ENCODE peak calls at places on chromosomes 12 and 14, in four cellular contexts. One of them, this sample, is unnamed.

GRCh38 chr12:27751386-27752047 is 28.5 kb upstream of the KLHL42 start:
- DNase-seq in heart left ventricle: no peak
- DNase-seq in upper lobe of left lung: peak; percentile 22
- DNase-seq in body of pancreas: peak; percentile 93
- DNase-seq in this sample: peak; percentile 73

GRCh38 chr12:43208627-43209026 is 343.4 kb downstream of the ADAMTS20 start:
- DNase-seq in heart left ventricle: no peak
- DNase-seq in upper lobe of left lung: no peak
- DNase-seq in body of pancreas: no peak
- DNase-seq in this sample: no peak

GRCh38 chr12:117680311-117680710 is 288.5 kb downstream of the KSR2 start:
- DNase-seq in heart left ventricle: no peak
- DNase-seq in upper lobe of left lung: no peak
- DNase-seq in body of pancreas: peak; percentile 4
- DNase-seq in this sample: no peak

GRCh38 chr12:124032265-124032886 is 59.4 kb downstream of the ZNF664 start:
- DNase-seq in body of pancreas: peak; percentile 63
- DNase-seq in heart left ventricle: no peak
- DNase-seq in upper lobe of left lung: no peak
- DNase-seq in this sample: peak; percentile 38

GRCh38 chr12:67578976-67579661 is 69.4 kb upstream of the DYRK2 start:
- DNase-seq in heart left ventricle: no peak
- DNase-seq in upper lobe of left lung: no peak
- DNase-seq in body of pancreas: no peak
- DNase-seq in this sample: no peak

GRCh38 chr12:114425031-114425626 is 19.2 kb upstream of the TBX5 start:
- DNase-seq in heart left ventricle: no peak
- DNase-seq in body of pancreas: no peak
- DNase-seq in upper lobe of left lung: no peak
- DNase-seq in this sample: no peak

GRCh38 chr14:58296731-58297130 is 1.6 kb upstream of the ARID4A start:
- DNase-seq in body of pancreas: no peak
- DNase-seq in upper lobe of left lung: no peak
- DNase-seq in heart left ventricle: no peak
- DNase-seq in this sample: no peak

GRCh38 chr12:94059394-94060368 is 88.7 kb upstream of the PLXNC1 start:
- DNase-seq in upper lobe of left lung: peak; percentile 39
- DNase-seq in heart left ventricle: no peak
- DNase-seq in body of pancreas: no peak
- DNase-seq in this sample: peak; percentile 28

GRCh38 chr12:110928700-110929099 is 8.3 kb upstream of the MYL2 start:
- DNase-seq in upper lobe of left lung: no peak
- DNase-seq in body of pancreas: no peak
- DNase-seq in heart left ventricle: peak; percentile 91
- DNase-seq in this sample: no peak

GRCh38 chr12:52205584-52206308 is 13.9 kb upstream of the KRT80 start:
- DNase-seq in upper lobe of left lung: no peak
- DNase-seq in body of pancreas: no peak
- DNase-seq in heart left ventricle: no peak
- DNase-seq in this sample: no peak

GRCh38 chr14:87615822-87616679 is 376.9 kb downstream of the GALC start:
- DNase-seq in upper lobe of left lung: no peak
- DNase-seq in heart left ventricle: peak; percentile 38
- DNase-seq in body of pancreas: peak; percentile 64
- DNase-seq in this sample: peak; percentile 70

GRCh38 chr14:53952533-53952932 is 4.1 kb downstream of the BMP4 start:
- DNase-seq in heart left ventricle: no peak
- DNase-seq in body of pancreas: no peak
- DNase-seq in upper lobe of left lung: no peak
- DNase-seq in this sample: no peak

GRCh38 chr14:75454963-75455546 is 27.2 kb downstream of the JDP2 start:
- DNase-seq in upper lobe of left lung: peak; percentile 76
- DNase-seq in heart left ventricle: peak; percentile 83
- DNase-seq in body of pancreas: peak; percentile 77
- DNase-seq in this sample: peak; percentile 65

GRCh38 chr14:72126091-72126490 is 193.9 kb downstream of the RGS6 start:
- DNase-seq in body of pancreas: peak; percentile 53
- DNase-seq in upper lobe of left lung: no peak
- DNase-seq in heart left ventricle: no peak
- DNase-seq in this sample: peak; percentile 54

GRCh38 chr12:66049538-66050282 is 80.8 kb downstream of the LLPH start:
- DNase-seq in heart left ventricle: no peak
- DNase-seq in body of pancreas: no peak
- DNase-seq in upper lobe of left lung: no peak
- DNase-seq in this sample: no peak

GRCh38 chr12:65818454-65819382 is 5.6 kb upstream of the HMGA2 start:
- DNase-seq in heart left ventricle: no peak
- DNase-seq in upper lobe of left lung: no peak
- DNase-seq in body of pancreas: no peak
- DNase-seq in this sample: no peak

GRCh38 chr14:77761205-77761931 is 412 bp upstream of the SNW1 start:
- DNase-seq in upper lobe of left lung: peak; percentile 41
- DNase-seq in body of pancreas: peak; percentile 46
- DNase-seq in heart left ventricle: peak; percentile 58
- DNase-seq in this sample: no peak

GRCh38 chr12:1518763-1519516 is 75.4 kb downstream of the FBXL14 start:
- DNase-seq in body of pancreas: no peak
- DNase-seq in upper lobe of left lung: peak; percentile 33
- DNase-seq in heart left ventricle: no peak
- DNase-seq in this sample: no peak

GRCh38 chr14:68678471-68678870 is 114.4 kb downstream of the ZFP36L1 start:
- DNase-seq in upper lobe of left lung: no peak
- DNase-seq in heart left ventricle: no peak
- DNase-seq in body of pancreas: no peak
- DNase-seq in this sample: no peak

GRCh38 chr12:4106617-4107016 is 166.9 kb upstream of the CCND2 start:
- DNase-seq in body of pancreas: no peak
- DNase-seq in heart left ventricle: no peak
- DNase-seq in upper lobe of left lung: no peak
- DNase-seq in this sample: no peak

GRCh38 chr14:65506801-65507200 is 94.3 kb downstream of the FUT8 start:
- DNase-seq in upper lobe of left lung: no peak
- DNase-seq in body of pancreas: peak; percentile 14
- DNase-seq in heart left ventricle: no peak
- DNase-seq in this sample: no peak

GRCh38 chr12:3273409-3273853 is 196.3 kb downstream of the TSPAN9 start:
- DNase-seq in body of pancreas: no peak
- DNase-seq in upper lobe of left lung: no peak
- DNase-seq in heart left ventricle: peak; percentile 51
- DNase-seq in this sample: no peak

GRCh38 chr14:60656755-60657608 is 7.7 kb upstream of the SIX1 start:
- DNase-seq in upper lobe of left lung: peak; percentile 29
- DNase-seq in heart left ventricle: peak; percentile 49
- DNase-seq in body of pancreas: peak; percentile 38
- DNase-seq in this sample: peak; percentile 59

GRCh38 chr12:110957652-110958051 is 37.3 kb upstream of the MYL2 start:
- DNase-seq in upper lobe of left lung: no peak
- DNase-seq in body of pancreas: no peak
- DNase-seq in heart left ventricle: no peak
- DNase-seq in this sample: no peak

GRCh38 chr12:52190860-52191729 is 719 bp downstream of the KRT80 start:
- DNase-seq in upper lobe of left lung: no peak
- DNase-seq in body of pancreas: peak; percentile 43
- DNase-seq in heart left ventricle: no peak
- DNase-seq in this sample: no peak

GRCh38 chr14:95189400-95190162 is 32.3 kb upstream of the DICER1 start:
- DNase-seq in heart left ventricle: no peak
- DNase-seq in body of pancreas: no peak
- DNase-seq in upper lobe of left lung: no peak
- DNase-seq in this sample: no peak

GRCh38 chr14:74014299-74014698 is 4.8 kb downstream of the ENTPD5 start:
- DNase-seq in body of pancreas: peak; percentile 27
- DNase-seq in heart left ventricle: no peak
- DNase-seq in upper lobe of left lung: no peak
- DNase-seq in this sample: no peak

GRCh38 chr12:114655934-114656697 is 27.9 kb downstream of the TBX3 start:
- DNase-seq in upper lobe of left lung: no peak
- DNase-seq in body of pancreas: peak; percentile 42
- DNase-seq in heart left ventricle: no peak
- DNase-seq in this sample: no peak

GRCh38 chr12:1479645-1480044 is 114.7 kb downstream of the FBXL14 start:
- DNase-seq in heart left ventricle: no peak
- DNase-seq in upper lobe of left lung: no peak
- DNase-seq in body of pancreas: no peak
- DNase-seq in this sample: no peak

GRCh38 chr12:93802698-93803097 is 125.5 kb downstream of the CRADD start:
- DNase-seq in upper lobe of left lung: no peak
- DNase-seq in body of pancreas: no peak
- DNase-seq in heart left ventricle: no peak
- DNase-seq in this sample: no peak

GRCh38 chr14:22008098-22008412 is 334.4 kb upstream of the OR4E1 start:
- DNase-seq in body of pancreas: no peak
- DNase-seq in upper lobe of left lung: no peak
- DNase-seq in heart left ventricle: no peak
- DNase-seq in this sample: no peak

DNA sequence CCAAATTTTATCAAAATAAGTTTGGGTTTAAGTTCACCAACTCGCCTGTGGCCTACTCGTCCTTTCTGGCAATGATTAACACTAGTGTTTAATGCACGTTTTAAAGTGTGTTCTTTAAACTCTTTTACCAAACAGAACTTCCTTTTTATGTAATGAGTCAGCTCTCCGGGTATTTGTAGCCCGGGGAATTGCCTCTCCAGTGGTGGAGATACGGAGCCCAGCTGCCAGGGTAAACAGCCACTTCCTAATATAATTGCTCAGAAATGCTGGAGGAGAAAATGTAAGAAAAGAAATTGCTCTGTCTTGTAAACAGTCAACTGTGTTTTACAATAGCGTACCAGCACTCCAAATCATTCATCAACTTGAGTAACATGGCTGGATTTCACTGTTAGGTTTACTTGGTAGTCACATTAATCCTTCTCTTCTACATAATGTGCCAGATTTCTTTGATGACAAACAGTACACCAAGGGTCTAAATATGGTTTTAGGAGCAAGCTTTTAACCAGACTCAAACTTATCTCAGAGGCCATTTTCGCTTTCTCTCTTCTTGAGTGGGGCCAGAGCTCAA is 101.1 kb upstream of the SLC38A2 start:
- DNase-seq in heart left ventricle: peak; percentile 79
- DNase-seq in upper lobe of left lung: peak; percentile 88
- DNase-seq in body of pancreas: peak; percentile 79
- DNase-seq in this sample: peak; percentile 71
- TF ChIP-seq POLR2A in heart left ventricle: no peak
- TF ChIP-seq POLR2A in upper lobe of left lung: no peak
- TF ChIP-seq POLR2A in body of pancreas: no peak
- TF ChIP-seq POLR2A in this sample: no peak

DNA sequence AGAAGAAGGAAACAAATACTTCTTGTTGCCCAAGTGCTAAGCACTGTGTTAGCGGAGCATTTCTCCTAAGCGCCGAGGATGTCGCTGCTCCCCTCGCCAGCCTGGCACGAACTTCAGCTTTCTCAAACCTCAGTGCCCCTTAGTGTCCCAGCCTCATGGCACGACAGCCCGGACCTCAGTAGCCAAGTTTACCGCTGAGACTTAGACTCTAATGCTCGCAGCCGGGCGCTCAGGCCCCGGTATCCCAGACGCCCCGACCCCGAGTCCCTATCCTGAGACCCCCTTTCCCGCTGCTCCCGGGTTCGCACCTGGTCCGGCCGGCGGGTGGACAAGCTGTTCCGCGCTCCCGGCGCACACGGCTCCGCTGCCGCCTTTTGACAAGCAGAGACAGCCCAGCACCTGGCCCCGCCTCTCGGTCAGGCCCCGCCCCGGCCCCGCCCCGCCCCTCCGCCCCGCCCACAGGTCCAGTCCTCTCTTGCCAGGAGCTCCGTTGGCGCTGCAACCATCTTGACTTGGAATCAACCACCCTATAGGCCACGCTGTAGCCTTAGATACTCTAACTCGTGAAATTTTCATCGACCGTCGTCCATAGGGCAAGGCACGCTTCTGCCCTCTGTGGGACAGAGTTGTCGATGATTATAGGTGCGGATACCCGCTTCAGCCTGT is at the start of gene VDR:
- DNase-seq in body of pancreas: peak; percentile 90
- DNase-seq in upper lobe of left lung: peak; percentile 91
- DNase-seq in heart left ventricle: peak; percentile 82
- DNase-seq in this sample: peak; percentile 83
- TF ChIP-seq POLR2A in body of pancreas: peak; percentile 68
- TF ChIP-seq POLR2A in upper lobe of left lung: peak; percentile 69
- TF ChIP-seq POLR2A in heart left ventricle: no peak
- TF ChIP-seq POLR2A in this sample: no peak

GRCh38 chr12:53425515-53426150 is 2.0 kb downstream of the AMHR2 start:
- DNase-seq in body of pancreas: peak; percentile 38
- DNase-seq in upper lobe of left lung: no peak
- DNase-seq in heart left ventricle: no peak
- DNase-seq in this sample: no peak

GRCh38 chr12:53427905-53428594 is 4.4 kb downstream of the AMHR2 start:
- DNase-seq in heart left ventricle: no peak
- DNase-seq in upper lobe of left lung: no peak
- DNase-seq in body of pancreas: no peak
- DNase-seq in this sample: no peak

GRCh38 chr12:53428741-53429140 is 5.1 kb downstream of the AMHR2 start:
- DNase-seq in upper lobe of left lung: no peak
- DNase-seq in heart left ventricle: no peak
- DNase-seq in body of pancreas: no peak
- DNase-seq in this sample: no peak

GRCh38 chr12:53423597-53423996 is at the start of gene AMHR2:
- DNase-seq in upper lobe of left lung: no peak
- DNase-seq in heart left ventricle: no peak
- DNase-seq in body of pancreas: no peak
- DNase-seq in this sample: no peak

DNA sequence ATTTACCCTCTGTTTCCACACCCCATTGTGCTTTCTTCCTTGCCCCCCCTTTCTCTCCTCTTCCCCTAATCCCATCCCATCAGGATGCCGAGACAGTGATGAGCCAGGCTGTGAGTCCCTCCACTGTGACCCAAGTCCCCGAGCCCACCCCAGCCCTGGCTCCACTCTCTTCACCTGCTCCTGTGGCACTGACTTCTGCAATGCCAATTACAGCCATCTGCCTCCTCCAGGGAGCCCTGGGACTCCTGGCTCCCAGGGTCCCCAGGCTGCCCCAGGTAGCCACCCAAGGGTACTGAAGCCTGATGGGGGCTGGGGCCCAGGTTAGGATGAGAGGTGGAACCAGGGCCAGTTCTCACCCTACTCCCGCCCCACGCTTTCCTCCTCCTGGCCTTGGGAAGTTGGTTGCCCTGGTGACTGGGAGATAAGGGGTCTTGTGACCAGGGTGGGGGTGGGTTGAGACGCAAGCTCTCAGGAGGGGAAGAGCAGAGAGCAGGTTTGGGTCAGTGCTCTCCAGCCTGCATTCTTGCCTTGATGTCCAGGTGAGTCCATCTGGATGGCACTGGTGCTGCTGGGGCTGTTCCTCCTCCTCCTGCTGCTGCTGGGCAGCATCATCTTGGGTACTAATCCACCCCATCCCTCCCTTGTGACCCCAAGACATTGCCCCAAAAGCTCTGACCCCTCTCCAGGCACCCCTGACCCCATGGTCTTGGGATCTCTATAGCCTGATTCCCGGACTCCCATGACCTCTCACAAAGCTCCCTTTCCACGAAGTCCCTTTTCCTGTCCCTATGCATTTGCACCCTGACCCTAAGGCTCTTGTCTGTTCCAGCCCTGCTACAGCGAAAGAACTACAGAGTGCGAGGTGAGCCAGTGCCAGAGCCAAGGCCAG is 1.2 kb downstream of the AMHR2 start:
- DNase-seq in heart left ventricle: no peak
- DNase-seq in upper lobe of left lung: no peak
- DNase-seq in body of pancreas: peak; percentile 79
- DNase-seq in this sample: no peak
- TF ChIP-seq POLR2A in heart left ventricle: no peak
- TF ChIP-seq POLR2A in upper lobe of left lung: no peak
- TF ChIP-seq POLR2A in body of pancreas: no peak
- TF ChIP-seq POLR2A in this sample: no peak

GRCh38 chr12:54419088-54419887 is at the start of gene ITGA5:
- DNase-seq in heart left ventricle: peak; percentile 87
- DNase-seq in body of pancreas: peak; percentile 74
- DNase-seq in upper lobe of left lung: peak; percentile 85
- DNase-seq in this sample: peak; percentile 66
- TF ChIP-seq POLR2A in heart left ventricle: no peak
- TF ChIP-seq POLR2A in body of pancreas: peak; percentile 60
- TF ChIP-seq POLR2A in upper lobe of left lung: peak; percentile 69
- TF ChIP-seq POLR2A in this sample: no peak